ENCODE peak calls at places on chromosomes 7 and 10, in seven cellular contexts. J is neural progenitor cell; N is CD8-positive, alpha-beta memory T cell; A is spleen; E is thoracic aorta; O is IMR-90; L is neuronal stem cell. X is an unnamed sample. For H3K4me1 and H3K36me3, the result is how much of the 10 kb centered on the place peaks cover.

GRCh38 chr10:132068431-132069121 is 2.8 kb downstream of the JAKMIP3 start:
- DNase-seq in A (no peak), J (no peak), E (no peak), O (no peak), N (no peak), L (no peak), X (no peak)

GRCh38 chr10:14325325-14325955 is 5.3 kb downstream of the FRMD4A start:
- DNase-seq in J (peak), N (peak), O (peak), L (peak), E (peak), A (peak), X (no peak)

GRCh38 chr10:58994226-58995057 is 182.0 kb upstream of the PHYHIPL start:
- DNase-seq in J (no peak), E (no peak), L (no peak), N (no peak), A (no peak), O (no peak), X (no peak)

GRCh38 chr10:52170776-52171175 is 143.3 kb upstream of the DKK1 start:
- DNase-seq in A (no peak), E (no peak), J (no peak), N (no peak), L (no peak), O (no peak), X (no peak)

GRCh38 chr7:112421666-112422486 is 28.4 kb upstream of the IFRD1 start:
- DNase-seq in L (no peak), E (no peak), O (no peak), N (peak), J (no peak), A (no peak), X (no peak)

GRCh38 chr7:92740713-92741126 is 95.7 kb downstream of the CDK6 start:
- DNase-seq in N (no peak), A (no peak), J (no peak), O (peak), L (no peak), E (no peak), X (no peak)

GRCh38 chr10:4684434-4684833 is 141.6 kb upstream of the AKR1E2 start:
- DNase-seq in L (no peak), A (no peak), N (no peak), E (no peak), J (no peak), O (peak), X (no peak)

GRCh38 chr10:89391882-89392756 is at the start of gene IFIT1:
- DNase-seq in L (no peak), O (peak), J (peak), N (peak), A (no peak), E (peak), X (peak)

GRCh38 chr10:14532473-14533251 is 201.9 kb upstream of the FRMD4A start:
- DNase-seq in N (no peak), E (no peak), J (no peak), O (peak), A (no peak), L (no peak), X (no peak)

GRCh38 chr7:44563171-44563679 is 10.5 kb downstream of the DDX56 start:
- DNase-seq in J (no peak), O (no peak), E (no peak), L (no peak), N (no peak), A (peak), X (no peak)

GRCh38 chr10:104246981-104247380 is 7.7 kb upstream of the GSTO1 start:
- DNase-seq in E (no peak), N (no peak), A (no peak), O (peak), L (no peak), J (no peak), X (no peak)

GRCh38 chr10:68333905-68334431 is 1.2 kb upstream of the PBLD start:
- DNase-seq in N (no peak), J (no peak), L (no peak), E (no peak), A (no peak), O (no peak), X (no peak)

GRCh38 chr7:37322831-37323230 is 125.8 kb downstream of the ELMO1 start:
- DNase-seq in J (peak), E (no peak), L (peak), O (no peak), N (no peak), A (no peak), X (no peak)

GRCh38 chr10:132849546-132850031 is 63.6 kb upstream of the NKX6-2 start:
- DNase-seq in L (no peak), J (no peak), N (no peak), A (peak), O (no peak), E (no peak), X (peak)

GRCh38 chr10:103241262-103242011 is 4.2 kb upstream of the RPEL1 start:
- DNase-seq in O (peak), L (no peak), N (no peak), E (no peak), A (no peak), J (peak), X (peak)

GRCh38 chr7:115475774-115476407 is 554.0 kb downstream of the MDFIC start:
- DNase-seq in O (no peak), N (no peak), L (peak), A (no peak), E (no peak), J (peak), X (no peak)

GRCh38 chr7:27243340-27244163 is 950 bp downstream of the EVX1 start:
- DNase-seq in O (no peak), A (no peak), L (no peak), N (no peak), J (peak), E (no peak), X (no peak)

GRCh38 chr10:80174641-80175395 is 30.5 kb downstream of the ANXA11 start:
- DNase-seq in O (no peak), A (no peak), N (no peak), J (no peak), L (no peak), E (no peak), X (no peak)
- H3K4me1 ChIP-seq in O (under half), A (under half), N (under half), J (under half), L (under half), E (under half), X (half or more)

GRCh38 chr10:97571622-97572021 is 957 bp upstream of the ANKRD2 start:
- DNase-seq in L (no peak), E (no peak), A (peak), J (no peak), N (no peak), O (no peak), X (no peak)
- H3K27ac ChIP-seq in L (no peak), E (no peak), A (no peak), J (no peak), N (no peak), O (no peak), X (no peak)

DNA sequence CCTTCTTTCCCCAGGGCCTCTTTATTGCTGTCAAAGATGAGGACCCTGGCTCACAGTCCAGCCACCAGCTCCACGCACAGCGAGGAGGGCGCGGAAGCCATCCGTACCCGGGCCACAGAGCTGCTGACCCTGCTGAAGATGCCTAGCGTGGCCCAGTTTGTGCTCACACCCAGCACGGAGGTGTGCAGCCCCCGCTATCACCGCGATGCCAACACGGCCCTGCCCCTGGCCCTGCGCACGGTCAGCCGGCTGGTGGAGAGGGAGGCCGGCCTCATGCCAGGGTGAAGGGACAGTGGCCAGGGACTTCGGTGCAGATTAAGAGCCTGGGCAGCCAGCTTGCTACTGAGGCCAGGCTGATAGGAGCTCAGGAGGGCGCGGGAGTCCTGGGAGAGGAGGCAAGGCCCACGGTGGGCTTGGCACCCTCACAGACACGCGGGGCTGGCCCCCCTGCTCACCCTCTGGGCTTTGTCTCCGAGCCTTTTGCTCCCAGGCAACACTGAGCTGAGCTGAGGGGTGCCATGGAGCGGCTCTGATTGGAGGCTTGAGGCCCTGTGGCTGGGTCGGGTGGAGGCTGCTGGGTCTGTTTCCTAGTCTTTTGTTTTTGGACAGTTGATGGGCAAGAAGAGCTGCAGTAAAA is 15.8 kb downstream of the AP5Z1 start:
- DNase-seq in O (no peak), E (no peak), N (no peak), L (no peak), J (no peak), A (no peak), X (no peak)
- H3K36me3 ChIP-seq in O (half or more), E (under half), N (under half), L (under half), J (under half), A (half or more), X (under half)

GRCh38 chr7:55054252-55054651 is 35.4 kb downstream of the EGFR start:
- DNase-seq in O (no peak), A (no peak), L (no peak), J (no peak), E (no peak), N (no peak), X (peak)
- H3K4me1 ChIP-seq in O (under half), A (under half), L (under half), J (under half), E (under half), N (under half), X (half or more)

DNA sequence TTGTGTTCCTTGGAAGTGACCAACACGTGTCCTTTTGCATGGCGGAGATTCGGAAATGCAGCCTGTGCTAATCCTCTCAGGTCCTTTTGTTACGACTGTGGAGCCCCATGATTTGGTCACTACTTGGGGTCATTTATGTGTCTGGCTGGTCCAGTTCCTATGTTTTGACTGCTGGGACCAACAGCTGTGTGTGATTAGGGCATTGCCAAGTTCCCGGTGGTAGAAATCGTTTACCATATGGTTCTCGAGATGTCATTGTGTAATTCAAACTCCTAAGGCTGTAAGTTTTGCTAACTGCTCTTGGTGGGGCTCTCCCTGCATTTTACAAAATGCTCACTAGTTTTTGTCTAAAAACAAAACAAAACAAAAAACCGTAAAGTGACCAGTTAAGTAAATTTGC is 62.0 kb downstream of the CCNY start:
- DNase-seq in E (no peak), A (no peak), J (no peak), L (no peak), O (peak), N (no peak), X (no peak)
- H3K27ac ChIP-seq in E (no peak), A (no peak), J (no peak), L (no peak), O (no peak), N (peak), X (no peak)

X was measured in tibial artery.